ENCODE peak calls at places on chromosomes 1 and 21, in five cellular contexts. One of them, this sample, is unnamed.

GRCh38 chr1:119622694-119623515 is 25.2 kb downstream of the ZNF697 start:
- DNase-seq in A549: no peak
- DNase-seq in GM12878: no peak
- DNase-seq in K562: no peak
- DNase-seq in endothelial cell of umbilical vein: no peak
- DNase-seq in this sample: no peak

GRCh38 chr1:40133122-40133665 is 28.0 kb upstream of the RLF start:
- DNase-seq in A549: no peak
- DNase-seq in GM12878: no peak
- DNase-seq in K562: no peak
- DNase-seq in endothelial cell of umbilical vein: no peak
- DNase-seq in this sample: no peak

GRCh38 chr1:171220551-171221175 is 27.6 kb upstream of the FMO1 start:
- DNase-seq in A549: no peak
- DNase-seq in GM12878: no peak
- DNase-seq in K562: no peak
- DNase-seq in endothelial cell of umbilical vein: no peak
- DNase-seq in this sample: no peak

GRCh38 chr1:154760469-154760933 is 109.6 kb downstream of the KCNN3 start:
- DNase-seq in A549: peak
- DNase-seq in GM12878: no peak
- DNase-seq in K562: peak
- DNase-seq in endothelial cell of umbilical vein: peak
- DNase-seq in this sample: peak

GRCh38 chr1:38102576-38102975 is 56.0 kb upstream of the POU3F1 start:
- DNase-seq in A549: no peak
- DNase-seq in GM12878: no peak
- DNase-seq in K562: no peak
- DNase-seq in endothelial cell of umbilical vein: no peak
- DNase-seq in this sample: no peak

GRCh38 chr1:7703321-7704213 is 67.5 kb upstream of the VAMP3 start:
- DNase-seq in A549: no peak
- DNase-seq in GM12878: no peak
- DNase-seq in K562: peak
- DNase-seq in endothelial cell of umbilical vein: no peak
- DNase-seq in this sample: no peak

GRCh38 chr1:184910596-184910995 is 63.7 kb downstream of the NIBAN1 start:
- DNase-seq in A549: no peak
- DNase-seq in GM12878: no peak
- DNase-seq in K562: no peak
- DNase-seq in endothelial cell of umbilical vein: no peak
- DNase-seq in this sample: peak

GRCh38 chr1:221698579-221699349 is 43.1 kb downstream of the DUSP10 start:
- DNase-seq in A549: no peak
- DNase-seq in GM12878: no peak
- DNase-seq in K562: no peak
- DNase-seq in endothelial cell of umbilical vein: no peak
- DNase-seq in this sample: peak

GRCh38 chr1:199447906-199448305 is 579.6 kb upstream of the NR5A2 start:
- DNase-seq in A549: no peak
- DNase-seq in GM12878: no peak
- DNase-seq in K562: no peak
- DNase-seq in endothelial cell of umbilical vein: no peak
- DNase-seq in this sample: no peak

GRCh38 chr1:160206421-160207117 is 1.4 kb downstream of the PEA15 start:
- DNase-seq in A549: peak
- DNase-seq in GM12878: no peak
- DNase-seq in K562: peak
- DNase-seq in endothelial cell of umbilical vein: peak
- DNase-seq in this sample: peak

GRCh38 chr1:201741763-201742342 is 87.1 kb upstream of the IPO9 start:
- DNase-seq in A549: no peak
- DNase-seq in GM12878: no peak
- DNase-seq in K562: no peak
- DNase-seq in endothelial cell of umbilical vein: no peak
- DNase-seq in this sample: no peak

GRCh38 chr1:206606867-206607266 is 5.4 kb downstream of the EIF2D start:
- DNase-seq in A549: peak
- DNase-seq in GM12878: no peak
- DNase-seq in K562: peak
- DNase-seq in endothelial cell of umbilical vein: peak
- DNase-seq in this sample: peak

GRCh38 chr1:181445436-181445835 is 37.9 kb upstream of the CACNA1E start:
- DNase-seq in A549: no peak
- DNase-seq in GM12878: no peak
- DNase-seq in K562: no peak
- DNase-seq in endothelial cell of umbilical vein: no peak
- DNase-seq in this sample: no peak

GRCh38 chr1:216119600-216119999 is 303.6 kb downstream of the USH2A start:
- DNase-seq in A549: peak
- DNase-seq in GM12878: no peak
- DNase-seq in K562: no peak
- DNase-seq in endothelial cell of umbilical vein: no peak
- DNase-seq in this sample: peak

GRCh38 chr1:223133824-223134435 is 9.1 kb downstream of the TLR5 start:
- DNase-seq in A549: peak
- DNase-seq in GM12878: peak
- DNase-seq in K562: peak
- DNase-seq in endothelial cell of umbilical vein: peak
- DNase-seq in this sample: peak

GRCh38 chr1:152053375-152053774 is 16.6 kb upstream of the S100A11 start:
- DNase-seq in A549: no peak
- DNase-seq in GM12878: no peak
- DNase-seq in K562: no peak
- DNase-seq in endothelial cell of umbilical vein: no peak
- DNase-seq in this sample: no peak

GRCh38 chr21:37915516-37915915 is 741 bp downstream of the KCNJ6 start:
- DNase-seq in A549: no peak
- DNase-seq in GM12878: no peak
- DNase-seq in K562: no peak
- DNase-seq in endothelial cell of umbilical vein: no peak
- DNase-seq in this sample: no peak

GRCh38 chr1:111738436-111739221 is 566 bp downstream of the INKA2 start:
- DNase-seq in A549: peak
- DNase-seq in GM12878: no peak
- DNase-seq in K562: no peak
- DNase-seq in endothelial cell of umbilical vein: peak
- DNase-seq in this sample: peak

GRCh38 chr1:68207129-68207689 is 25.1 kb downstream of the WLS start:
- DNase-seq in A549: no peak
- DNase-seq in GM12878: no peak
- DNase-seq in K562: no peak
- DNase-seq in endothelial cell of umbilical vein: peak
- DNase-seq in this sample: no peak

GRCh38 chr1:179103999-179104398 is 22.1 kb downstream of the TOR3A start:
- DNase-seq in A549: no peak
- DNase-seq in GM12878: no peak
- DNase-seq in K562: no peak
- DNase-seq in endothelial cell of umbilical vein: no peak
- DNase-seq in this sample: no peak

GRCh38 chr1:88276158-88276557 is 407.9 kb upstream of the PKN2 start:
- DNase-seq in A549: peak
- DNase-seq in GM12878: no peak
- DNase-seq in K562: no peak
- DNase-seq in endothelial cell of umbilical vein: peak
- DNase-seq in this sample: no peak

GRCh38 chr21:44303490-44303981 is 3.7 kb downstream of the PFKL start:
- DNase-seq in A549: no peak
- DNase-seq in GM12878: no peak
- DNase-seq in K562: no peak
- DNase-seq in endothelial cell of umbilical vein: no peak
- DNase-seq in this sample: no peak

GRCh38 chr1:153649137-153649866 is 9.2 kb upstream of the SNAPIN start:
- DNase-seq in A549: no peak
- DNase-seq in GM12878: no peak
- DNase-seq in K562: peak
- DNase-seq in endothelial cell of umbilical vein: no peak
- DNase-seq in this sample: no peak

GRCh38 chr1:2384941-2385481 is 6.3 kb downstream of the MORN1 start:
- DNase-seq in A549: no peak
- DNase-seq in GM12878: no peak
- DNase-seq in K562: peak
- DNase-seq in endothelial cell of umbilical vein: no peak
- DNase-seq in this sample: no peak

GRCh38 chr1:166814611-166815010 is 24.7 kb upstream of the POGK start:
- DNase-seq in A549: no peak
- DNase-seq in GM12878: no peak
- DNase-seq in K562: no peak
- DNase-seq in endothelial cell of umbilical vein: no peak
- DNase-seq in this sample: no peak

GRCh38 chr1:211548321-211549091 is 30.5 kb downstream of the SLC30A1 start:
- DNase-seq in A549: no peak
- DNase-seq in GM12878: no peak
- DNase-seq in K562: peak
- DNase-seq in endothelial cell of umbilical vein: no peak
- DNase-seq in this sample: no peak

GRCh38 chr1:116988248-116988647 is 13.3 kb upstream of the CD101 start:
- DNase-seq in A549: no peak
- DNase-seq in GM12878: no peak
- DNase-seq in K562: no peak
- DNase-seq in endothelial cell of umbilical vein: no peak
- DNase-seq in this sample: no peak

GRCh38 chr21:21860888-21861287 is 862.7 kb downstream of the NCAM2 start:
- DNase-seq in A549: no peak
- DNase-seq in GM12878: no peak
- DNase-seq in K562: no peak
- DNase-seq in endothelial cell of umbilical vein: no peak
- DNase-seq in this sample: no peak

GRCh38 chr1:12475158-12475934 is 142.7 kb downstream of the DHRS3 start:
- DNase-seq in A549: no peak
- DNase-seq in GM12878: no peak
- DNase-seq in K562: no peak
- DNase-seq in endothelial cell of umbilical vein: no peak
- DNase-seq in this sample: peak

GRCh38 chr1:180042994-180043622 is 88.5 kb downstream of the CEP350 start:
- DNase-seq in A549: no peak
- DNase-seq in GM12878: no peak
- DNase-seq in K562: no peak
- DNase-seq in endothelial cell of umbilical vein: peak
- DNase-seq in this sample: no peak

GRCh38 chr1:150065184-150065871 is 2.2 kb upstream of the VPS45 start:
- DNase-seq in A549: no peak
- DNase-seq in GM12878: no peak
- DNase-seq in K562: no peak
- DNase-seq in endothelial cell of umbilical vein: no peak
- DNase-seq in this sample: no peak

GRCh38 chr1:66380452-66381212 is 153.3 kb upstream of the SGIP1 start:
- DNase-seq in A549: no peak
- DNase-seq in GM12878: peak
- DNase-seq in K562: no peak
- DNase-seq in endothelial cell of umbilical vein: no peak
- DNase-seq in this sample: peak

GRCh38 chr1:10682114-10682445 is 114.4 kb downstream of the CASZ1 start:
- DNase-seq in A549: no peak
- DNase-seq in GM12878: no peak
- DNase-seq in K562: no peak
- DNase-seq in endothelial cell of umbilical vein: no peak
- DNase-seq in this sample: no peak
- TF ChIP-seq MYC in A549: no peak
- TF ChIP-seq MYC in GM12878: no peak
- TF ChIP-seq MYC in K562: no peak
- TF ChIP-seq MYC in endothelial cell of umbilical vein: no peak
- TF ChIP-seq MYC in this sample: no peak

DNA sequence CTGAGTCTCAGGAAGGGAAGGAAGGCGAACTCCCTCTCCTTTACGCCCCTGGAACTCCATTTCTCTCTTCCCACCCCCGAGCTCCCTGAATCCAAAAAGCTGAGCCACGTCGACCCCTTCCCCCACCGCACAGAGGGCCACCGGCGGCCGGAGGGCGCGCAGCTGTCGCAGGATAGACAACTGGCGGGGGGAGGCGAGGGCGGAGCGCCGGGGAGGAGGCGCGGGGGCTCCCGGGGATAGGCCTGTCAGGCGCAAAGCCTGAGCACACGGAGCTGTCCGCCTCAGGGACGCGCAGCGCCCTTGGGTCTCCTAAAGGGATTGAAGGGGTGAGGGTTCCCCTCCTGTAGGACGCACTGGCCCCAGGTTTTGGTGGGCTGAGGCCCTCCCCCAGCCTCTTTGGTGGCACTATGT is 752 bp upstream of the ACTA1 start:
- DNase-seq in A549: no peak
- DNase-seq in GM12878: no peak
- DNase-seq in K562: no peak
- DNase-seq in endothelial cell of umbilical vein: no peak
- DNase-seq in this sample: no peak
- H3K4me3 ChIP-seq in A549: no peak
- H3K4me3 ChIP-seq in GM12878: no peak
- H3K4me3 ChIP-seq in K562: no peak
- H3K4me3 ChIP-seq in endothelial cell of umbilical vein: no peak
- H3K4me3 ChIP-seq in this sample: no peak

DNA sequence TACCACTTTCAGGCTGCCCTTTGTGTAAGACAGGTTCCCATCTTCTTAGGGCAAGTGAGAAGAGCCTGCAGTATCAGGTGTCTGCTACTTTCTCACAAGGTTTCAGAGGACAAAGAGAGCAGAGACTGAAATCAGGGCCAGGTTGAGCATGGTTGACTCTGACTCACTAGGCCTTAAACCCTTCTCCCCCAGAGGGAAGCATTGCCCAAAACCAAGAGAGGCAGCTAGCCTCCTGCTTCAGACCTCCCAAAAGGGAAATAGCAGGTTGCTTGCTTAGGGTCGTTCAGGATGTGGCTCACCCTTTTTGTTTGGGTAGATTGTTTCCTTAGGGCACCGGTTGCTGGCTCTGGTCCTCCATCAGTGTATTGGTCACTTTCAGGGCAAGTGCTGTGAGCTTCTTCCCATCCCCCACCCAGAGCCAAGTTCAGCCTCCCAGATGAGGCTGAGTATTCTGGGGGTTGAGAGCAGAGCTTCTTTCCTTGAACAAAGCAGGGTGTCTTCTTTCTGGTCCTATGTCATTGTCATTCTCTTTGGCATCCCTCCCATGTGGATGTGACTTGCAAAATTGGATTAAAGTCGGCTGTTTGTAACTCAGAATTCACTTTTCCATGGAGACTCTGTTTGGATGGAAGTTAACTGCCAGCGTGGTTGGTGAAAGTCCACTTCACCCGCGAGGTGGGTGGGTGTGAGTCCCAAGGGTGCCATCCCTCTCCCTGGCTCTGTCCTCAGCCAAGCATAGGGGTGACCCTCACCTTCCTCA is 55.5 kb upstream of the GALNT2 start:
- DNase-seq in A549: no peak
- DNase-seq in GM12878: no peak
- DNase-seq in K562: no peak
- DNase-seq in endothelial cell of umbilical vein: no peak
- DNase-seq in this sample: peak
- TF ChIP-seq MAX in A549: no peak
- TF ChIP-seq MAX in GM12878: no peak
- TF ChIP-seq MAX in K562: no peak
- TF ChIP-seq MAX in endothelial cell of umbilical vein: no peak
- TF ChIP-seq MAX in this sample: no peak

GRCh38 chr1:231836227-231836893 is 209.8 kb downstream of the DISC1 start:
- DNase-seq in A549: no peak
- DNase-seq in GM12878: no peak
- DNase-seq in K562: no peak
- DNase-seq in endothelial cell of umbilical vein: peak
- DNase-seq in this sample: no peak

GRCh38 chr1:231844986-231845502 is 218.5 kb downstream of the DISC1 start:
- DNase-seq in A549: no peak
- DNase-seq in GM12878: no peak
- DNase-seq in K562: no peak
- DNase-seq in endothelial cell of umbilical vein: peak
- DNase-seq in this sample: no peak

GRCh38 chr1:231841616-231842344 is 215.2 kb downstream of the DISC1 start:
- DNase-seq in A549: peak
- DNase-seq in GM12878: no peak
- DNase-seq in K562: no peak
- DNase-seq in endothelial cell of umbilical vein: no peak
- DNase-seq in this sample: no peak

GRCh38 chr1:231839999-231840398 is 213.4 kb downstream of the DISC1 start:
- DNase-seq in A549: no peak
- DNase-seq in GM12878: no peak
- DNase-seq in K562: no peak
- DNase-seq in endothelial cell of umbilical vein: no peak
- DNase-seq in this sample: no peak
- TF ChIP-seq MYC in A549: no peak
- TF ChIP-seq MYC in GM12878: no peak
- TF ChIP-seq MYC in K562: no peak
- TF ChIP-seq MYC in endothelial cell of umbilical vein: no peak
- TF ChIP-seq MYC in this sample: no peak